ENCODE peak calls at places on chromosomes 16 and 17, in nine cellular contexts. F is right lobe of liver, V is body of pancreas, W is brain microvascular endothelial cell, X is progenitor cell of endocrine pancreas, S is neural crest cell, O is breast epithelium, T is thoracic aorta, H is GM12865. K is an unnamed sample.

GRCh38 chr17:79036609-79037008 is 12.6 kb downstream of the C1QTNF1 start:
- DNase-seq in F (no peak), V (no peak), W (peak), X (no peak), S (no peak), O (peak), T (no peak), H (no peak), K (peak)

GRCh38 chr16:57145046-57145963 is 40.5 kb downstream of the PSME3IP1 start:
- DNase-seq in F (no peak), V (no peak), W (no peak), X (no peak), S (no peak), O (no peak), T (no peak), H (no peak), K (peak)

GRCh38 chr16:81937305-81938038 is 73.8 kb downstream of the SDR42E1 start:
- DNase-seq in F (no peak), V (no peak), W (peak), X (no peak), S (no peak), O (no peak), T (no peak), H (no peak), K (no peak)

GRCh38 chr17:14351493-14351892 is 50.6 kb downstream of the HS3ST3B1 start:
- DNase-seq in F (no peak), V (no peak), W (no peak), X (no peak), S (no peak), O (no peak), T (no peak), H (peak), K (peak)

GRCh38 chr16:965487-965886 is 5.3 kb downstream of the LMF1 start:
- DNase-seq in F (no peak), V (no peak), W (no peak), X (no peak), S (no peak), O (no peak), T (no peak), H (no peak), K (no peak)

GRCh38 chr16:11100239-11100750 is 155.7 kb downstream of the SOCS1 start:
- DNase-seq in F (no peak), V (peak), W (peak), X (no peak), S (no peak), O (no peak), T (no peak), H (peak), K (peak)

GRCh38 chr16:25585526-25585925 is 106.2 kb upstream of the HS3ST4 start:
- DNase-seq in F (no peak), V (no peak), W (no peak), X (no peak), S (no peak), O (no peak), T (no peak), H (no peak), K (peak)

GRCh38 chr16:78984324-78984723 is 616.2 kb downstream of the MAF start:
- DNase-seq in F (no peak), V (no peak), W (no peak), X (no peak), S (no peak), O (no peak), T (no peak), H (no peak), K (no peak)

GRCh38 chr16:83247767-83248372 is 559.9 kb upstream of the HSBP1 start:
- DNase-seq in F (no peak), V (no peak), W (no peak), X (no peak), S (no peak), O (no peak), T (no peak), H (no peak), K (no peak)

GRCh38 chr16:2520784-2521577 is 810 bp downstream of the AMDHD2 start:
- DNase-seq in F (peak), V (peak), W (no peak), X (no peak), S (no peak), O (no peak), T (no peak), H (peak), K (peak)

GRCh38 chr17:13420294-13421277 is 181.1 kb downstream of the HS3ST3A1 start:
- DNase-seq in F (no peak), V (no peak), W (peak), X (no peak), S (no peak), O (no peak), T (no peak), H (no peak), K (peak)

GRCh38 chr17:81397314-81398169 is 2.3 kb downstream of the BAHCC1 start:
- DNase-seq in F (no peak), V (peak), W (no peak), X (peak), S (peak), O (no peak), T (no peak), H (no peak), K (peak)

DNA sequence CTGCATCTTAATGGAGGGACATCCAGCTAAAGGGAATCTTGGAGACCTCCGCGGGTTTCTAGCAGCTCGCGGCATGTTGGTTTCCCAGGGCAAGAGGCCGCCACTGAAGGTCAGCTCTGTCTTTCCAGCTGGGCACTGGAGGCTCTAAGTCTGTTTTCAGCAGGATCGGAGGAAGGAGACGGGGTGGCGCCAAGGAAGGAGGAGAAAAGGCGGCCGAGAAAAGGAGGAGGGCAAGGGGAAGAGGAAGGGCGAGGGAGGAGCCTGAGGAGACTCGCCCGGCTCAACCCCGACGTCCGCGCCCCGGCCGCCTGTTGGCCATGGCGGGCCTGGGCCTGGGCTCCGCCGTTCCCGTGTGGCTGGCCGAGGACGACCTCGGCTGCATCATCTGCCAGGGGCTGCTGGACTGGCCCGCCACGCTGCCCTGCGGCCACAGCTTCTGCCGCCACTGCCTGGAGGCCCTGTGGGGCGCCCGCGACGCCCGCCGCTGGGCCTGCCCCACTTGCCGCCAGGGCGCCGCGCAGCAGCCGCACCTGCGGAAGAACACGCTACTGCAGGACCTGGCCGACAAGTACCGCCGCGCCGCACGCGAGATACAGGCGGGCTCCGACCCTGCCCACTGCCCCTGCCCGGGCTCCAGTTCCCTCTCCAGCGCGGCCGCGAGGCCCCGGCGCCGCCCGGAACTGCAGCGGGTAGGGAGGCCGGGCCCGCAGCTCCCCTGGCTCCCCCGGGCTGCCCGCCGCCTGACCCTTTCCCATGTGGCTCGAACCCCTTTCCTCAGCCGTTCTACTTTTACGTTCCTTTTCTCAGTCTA is at the start of gene RNF135:
- DNase-seq in F (peak), V (peak), W (peak), X (peak), S (peak), O (peak), T (peak), H (peak), K (peak)
- TF ChIP-seq CTCF in F (peak), V (peak), W (peak), X (peak), S (peak), O (no peak), T (peak), H (peak), K (no peak)

DNA sequence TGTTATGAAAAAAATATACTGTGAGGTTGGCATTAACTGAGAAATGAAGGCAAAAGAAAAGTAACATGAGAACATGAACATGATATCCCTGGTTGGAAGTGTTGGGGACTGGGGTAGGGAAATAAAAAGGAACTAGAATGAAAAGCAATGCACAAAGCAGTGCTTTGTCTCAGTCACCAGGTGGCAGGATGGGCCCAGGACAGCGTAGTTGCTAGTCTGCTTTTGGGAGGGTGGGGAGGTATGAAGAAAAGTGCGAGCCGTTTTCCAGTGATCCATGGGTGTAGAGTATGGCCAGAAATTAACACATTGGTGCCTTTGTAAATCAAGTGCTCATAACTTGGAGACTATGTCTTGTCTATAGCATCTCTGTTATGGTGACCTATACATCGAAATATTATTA is 662.5 kb upstream of the SALL1 start:
- DNase-seq in F (no peak), V (no peak), W (no peak), X (no peak), S (no peak), O (no peak), T (no peak), H (no peak), K (no peak)
- TF ChIP-seq CTCF in F (no peak), V (no peak), W (peak), X (peak), S (peak), O (no peak), T (no peak), H (no peak), K (no peak)

GRCh38 chr17:7414837-7415236 is 5.3 kb upstream of the SPEM1 start:
- DNase-seq in F (no peak), V (no peak), W (no peak), X (no peak), S (no peak), O (no peak), T (no peak), H (no peak), K (no peak)

GRCh38 chr17:7415784-7416183 is 4.3 kb upstream of the SPEM1 start:
- DNase-seq in F (no peak), V (no peak), W (no peak), X (no peak), S (no peak), O (no peak), T (no peak), H (no peak), K (no peak)

GRCh38 chr17:7417056-7417655 is 3.0 kb upstream of the SPEM1 start:
- DNase-seq in F (no peak), V (no peak), W (no peak), X (no peak), S (no peak), O (no peak), T (no peak), H (no peak), K (no peak)

GRCh38 chr17:7418472-7419152 is 1.5 kb upstream of the SPEM1 start:
- DNase-seq in F (no peak), V (no peak), W (no peak), X (no peak), S (no peak), O (no peak), T (no peak), H (no peak), K (no peak)

DNA sequence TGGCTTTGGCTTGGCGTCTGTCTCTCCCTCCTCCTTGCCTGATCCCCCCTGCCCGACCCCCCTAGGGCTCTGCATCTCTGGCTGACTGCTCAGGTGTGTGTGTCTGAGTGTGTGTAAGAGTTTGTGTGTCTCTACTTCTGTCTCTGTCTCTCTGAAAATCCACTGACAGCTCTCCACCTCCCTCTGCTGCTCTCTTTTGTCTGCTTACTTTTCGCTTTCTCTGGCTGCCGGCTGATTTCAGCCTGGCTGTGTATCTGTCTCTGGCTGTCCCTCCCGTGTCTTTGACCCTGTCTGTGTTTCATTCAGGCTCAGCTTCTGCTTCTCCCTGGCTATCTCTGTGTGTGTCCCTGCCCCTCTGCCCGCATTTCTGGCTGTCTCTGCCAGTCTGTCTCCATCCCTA is 3.8 kb upstream of the SPEM1 start:
- DNase-seq in F (no peak), V (no peak), W (no peak), X (no peak), S (no peak), O (no peak), T (no peak), H (no peak), K (no peak)
- TF ChIP-seq CTCF in F (no peak), V (no peak), W (peak), X (no peak), S (no peak), O (no peak), T (no peak), H (no peak), K (no peak)

DNA sequence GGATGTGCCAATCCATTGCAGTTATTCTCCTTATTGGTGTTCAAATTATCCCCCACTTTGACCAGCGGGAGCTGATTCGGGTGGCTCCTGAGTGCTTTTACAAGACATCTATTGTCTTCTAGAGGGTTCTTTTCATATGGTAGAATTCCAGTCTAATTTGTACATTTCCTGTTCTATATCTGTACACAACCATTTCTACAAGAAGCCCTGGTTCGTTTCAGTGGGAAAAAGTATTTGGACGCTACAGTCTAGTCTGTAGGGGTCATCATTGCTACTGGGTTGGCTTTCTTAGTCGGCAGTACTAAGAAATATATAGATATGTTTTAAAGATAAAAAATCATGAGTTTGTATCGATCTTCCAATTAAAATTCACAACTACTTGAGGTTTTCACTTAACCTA is 262.6 kb downstream of the MAP2K6 start:
- DNase-seq in F (no peak), V (no peak), W (no peak), X (no peak), S (no peak), O (no peak), T (no peak), H (no peak), K (no peak)
- TF ChIP-seq CTCF in F (no peak), V (no peak), W (peak), X (no peak), S (no peak), O (no peak), T (no peak), H (no peak), K (no peak)

DNA sequence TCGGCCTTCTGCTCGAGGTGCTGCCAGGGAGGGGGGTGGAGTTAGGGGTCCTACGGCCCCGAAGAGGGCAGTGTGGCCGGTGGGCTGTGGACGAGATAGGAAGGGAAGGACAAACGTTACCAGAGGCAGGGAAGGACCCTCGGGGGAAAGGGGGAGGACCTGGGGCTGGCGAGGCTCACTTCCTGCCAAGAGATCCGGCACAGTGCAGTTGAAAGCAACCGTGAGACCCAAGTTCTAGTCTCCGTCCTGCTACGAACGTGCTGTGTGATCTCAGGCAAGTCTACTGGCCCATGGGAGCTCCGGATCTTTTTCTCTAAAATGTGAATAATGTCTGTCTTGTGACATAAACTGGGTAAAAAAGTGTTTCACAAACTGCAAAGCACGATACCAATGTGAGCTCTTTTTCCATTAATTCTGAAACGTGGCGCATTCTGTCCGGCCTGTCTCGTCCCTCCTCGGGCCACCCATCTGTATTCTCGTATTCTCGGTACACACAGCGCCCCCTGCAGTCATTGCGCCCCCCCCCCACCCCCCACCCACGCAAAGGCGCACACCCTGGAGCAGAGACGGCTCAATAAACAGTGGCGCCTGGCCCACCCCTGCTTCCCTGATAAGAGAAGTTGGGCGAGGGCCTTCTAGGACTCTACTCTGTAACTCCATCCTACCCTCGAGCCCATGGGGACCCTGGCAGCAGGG is 8.8 kb downstream of the CYGB start:
- DNase-seq in F (no peak), V (no peak), W (no peak), X (no peak), S (no peak), O (no peak), T (no peak), H (peak), K (peak)
- TF ChIP-seq CTCF in F (no peak), V (no peak), W (peak), X (no peak), S (no peak), O (no peak), T (no peak), H (no peak), K (peak)

GRCh38 chr17:71039391-71039790 is 870.1 kb downstream of the KCNJ2 start:
- DNase-seq in F (no peak), V (no peak), W (no peak), X (no peak), S (no peak), O (no peak), T (no peak), H (no peak), K (no peak)
- TF ChIP-seq CTCF in F (no peak), V (no peak), W (no peak), X (no peak), S (no peak), O (no peak), T (no peak), H (no peak), K (no peak)